ENCODE peak calls at places on chromosomes 6 and 20, in four cellular contexts. L, W, M and A are unnamed samples.

GRCh38 chr6:24766685-24767462 is 7.9 kb upstream of the GMNN start:
- DNase-seq in L (no peak), W (no peak), M (no peak), A (no peak)

GRCh38 chr20:32249030-32249738 is 28.3 kb upstream of the KIF3B start:
- DNase-seq in L (no peak), W (no peak), M (no peak), A (no peak)

GRCh38 chr20:3763691-3764601 is 3.6 kb downstream of the ADISSP start:
- DNase-seq in L (no peak), W (no peak), M (no peak), A (no peak)

GRCh38 chr6:56958481-56958880 is 3.6 kb downstream of the BEND6 start:
- DNase-seq in L (no peak), W (no peak), M (no peak), A (no peak)

GRCh38 chr20:32282461-32282860 is 5.0 kb downstream of the KIF3B start:
- DNase-seq in L (no peak), W (no peak), M (no peak), A (no peak)

GRCh38 chr6:29792123-29793035 is 35.2 kb upstream of the HLA-G start:
- DNase-seq in L (peak; percentile 46), W (no peak), M (no peak), A (peak; percentile 63)

GRCh38 chr6:83474309-83474708 is 38.0 kb upstream of the PRSS35 start:
- DNase-seq in L (no peak), W (no peak), M (no peak), A (no peak)

GRCh38 chr6:120147218-120147871 is 797.8 kb upstream of the MAN1A1 start:
- DNase-seq in L (no peak), W (no peak), M (no peak), A (peak; percentile 22)

GRCh38 chr20:53582574-53583351 is 10.9 kb downstream of the ZNF217 start:
- DNase-seq in L (no peak), W (peak; percentile 86), M (no peak), A (no peak)

DNA sequence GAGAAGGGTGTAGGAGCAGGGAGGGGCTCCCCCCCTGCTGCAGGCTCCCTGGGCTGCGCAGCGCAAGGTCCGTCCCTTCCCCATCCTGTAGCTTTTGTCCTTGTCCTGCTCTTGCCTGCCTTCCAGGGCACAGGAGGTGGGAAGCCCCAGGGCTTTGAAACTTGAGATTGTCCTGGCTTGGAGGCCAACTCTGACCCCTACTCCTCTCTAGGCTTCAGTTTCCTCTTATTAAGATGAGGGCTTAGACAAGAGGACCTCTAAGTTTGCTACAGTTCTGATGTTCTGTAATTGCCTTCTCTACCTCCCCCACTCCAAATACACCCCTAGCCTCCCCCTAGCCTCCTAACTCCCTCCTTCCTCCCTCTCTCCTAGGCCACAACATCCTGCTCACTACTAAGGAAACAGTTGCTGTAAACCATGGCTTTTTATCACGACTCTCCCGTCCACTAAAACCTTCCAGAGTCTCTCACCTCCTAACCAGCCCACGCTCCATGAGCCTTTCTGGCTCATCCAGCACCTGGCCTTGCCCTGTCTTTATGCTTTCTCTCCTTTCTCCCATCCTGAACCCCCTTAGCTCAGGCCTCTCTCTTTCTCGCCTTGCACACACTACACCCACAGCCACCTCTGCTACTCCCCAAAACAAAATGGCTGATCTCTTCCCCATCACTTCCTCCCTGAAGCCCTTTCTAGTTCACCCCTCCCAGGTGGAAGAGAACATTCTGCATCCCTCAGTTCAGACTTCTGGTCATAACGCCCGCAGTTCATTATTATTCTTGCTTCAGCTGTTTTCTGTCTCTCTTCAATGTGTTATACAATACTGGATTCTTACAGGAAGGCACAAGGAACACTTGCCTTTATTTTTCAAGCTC is 10.2 kb downstream of the UNC5CL start:
- DNase-seq in L (no peak), W (no peak), M (no peak), A (no peak)
- TF ChIP-seq NR2C2 in L (no peak), W (no peak), M (no peak), A (no peak)

DNA sequence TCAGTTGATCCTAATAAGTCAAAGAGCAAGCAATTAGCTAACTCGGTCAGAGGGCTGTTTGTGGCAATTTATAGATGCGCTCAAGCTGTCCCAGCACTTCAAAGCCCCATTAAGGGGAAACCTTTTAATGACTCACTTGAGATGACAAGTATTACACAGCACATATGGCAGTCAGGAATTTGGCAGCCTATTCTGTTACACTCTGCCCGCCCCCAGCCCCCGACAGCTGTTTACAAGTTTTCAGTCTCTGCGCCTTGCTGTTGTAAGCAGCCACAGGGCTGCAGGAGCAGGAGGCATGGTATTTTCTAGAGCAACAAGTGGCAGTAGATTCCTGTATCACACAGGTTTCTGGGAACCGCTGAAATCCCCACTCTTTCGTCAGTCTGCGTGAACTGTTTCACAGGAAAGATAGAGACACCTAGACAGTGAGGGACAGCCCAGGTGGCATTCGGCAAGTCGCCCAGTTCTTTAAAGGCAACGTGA is 263.0 kb downstream of the FOXC1 start:
- DNase-seq in L (no peak), W (no peak), M (no peak), A (peak; percentile 33)
- TF ChIP-seq NR2C2 in L (no peak), W (no peak), M (no peak), A (no peak)

GRCh38 chr6:7207688-7208087 is 99.9 kb downstream of the RREB1 start:
- DNase-seq in L (no peak), W (no peak), M (no peak), A (no peak)

GRCh38 chr6:7203939-7204338 is 96.2 kb downstream of the RREB1 start:
- DNase-seq in L (no peak), W (no peak), M (no peak), A (no peak)

GRCh38 chr6:7201732-7202541 is 94.2 kb downstream of the RREB1 start:
- DNase-seq in L (peak; percentile 93), W (no peak), M (peak; percentile 82), A (no peak)

GRCh38 chr6:7201444-7201731 is 93.6 kb downstream of the RREB1 start:
- DNase-seq in L (peak; percentile 69), W (no peak), M (no peak), A (no peak)

GRCh38 chr6:7204726-7205125 is 97.0 kb downstream of the RREB1 start:
- DNase-seq in L (no peak), W (no peak), M (no peak), A (no peak)
- TF ChIP-seq NR2C2 in L (no peak), W (no peak), M (no peak), A (no peak)

GRCh38 chr6:73028124-73028766 is 197.1 kb downstream of the KHDC1L start:
- DNase-seq in L (no peak), W (no peak), M (no peak), A (peak; percentile 38)

GRCh38 chr6:73028893-73029450 is 196.3 kb downstream of the KHDC1L start:
- DNase-seq in L (no peak), W (no peak), M (no peak), A (no peak)

GRCh38 chr6:73031094-73031782 is 194.1 kb downstream of the KHDC1L start:
- DNase-seq in L (no peak), W (no peak), M (no peak), A (no peak)

GRCh38 chr6:73032586-73032985 is 192.7 kb downstream of the KHDC1L start:
- DNase-seq in L (no peak), W (no peak), M (no peak), A (no peak)

GRCh38 chr6:73030257-73030656 is 195.0 kb downstream of the KHDC1L start:
- DNase-seq in L (no peak), W (no peak), M (peak; percentile 2), A (no peak)
- TF ChIP-seq NR2C2 in L (no peak), W (no peak), M (no peak), A (no peak)

DNA sequence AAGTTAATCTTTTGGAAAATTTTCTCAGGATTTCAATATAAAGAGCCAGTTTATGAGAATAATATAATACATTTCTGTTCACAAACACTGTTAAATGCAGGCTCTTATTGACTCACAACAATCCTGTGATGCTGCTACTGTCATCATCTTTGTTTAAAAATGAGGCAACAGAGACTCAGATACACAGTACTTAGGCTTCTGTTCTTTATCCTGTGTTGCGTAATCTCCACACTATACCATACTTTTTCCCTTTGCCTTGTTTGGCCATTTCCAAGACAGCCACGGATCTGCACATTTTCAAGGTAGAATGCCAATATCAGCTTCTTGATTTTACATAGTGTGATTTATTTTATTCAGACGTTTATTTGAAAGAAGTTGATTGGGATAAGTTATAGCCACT is 699.0 kb upstream of the CITED2 start:
- DNase-seq in L (no peak), W (no peak), M (no peak), A (no peak)
- TF ChIP-seq NR2C2 in L (no peak), W (no peak), M (no peak), A (no peak)

DNA sequence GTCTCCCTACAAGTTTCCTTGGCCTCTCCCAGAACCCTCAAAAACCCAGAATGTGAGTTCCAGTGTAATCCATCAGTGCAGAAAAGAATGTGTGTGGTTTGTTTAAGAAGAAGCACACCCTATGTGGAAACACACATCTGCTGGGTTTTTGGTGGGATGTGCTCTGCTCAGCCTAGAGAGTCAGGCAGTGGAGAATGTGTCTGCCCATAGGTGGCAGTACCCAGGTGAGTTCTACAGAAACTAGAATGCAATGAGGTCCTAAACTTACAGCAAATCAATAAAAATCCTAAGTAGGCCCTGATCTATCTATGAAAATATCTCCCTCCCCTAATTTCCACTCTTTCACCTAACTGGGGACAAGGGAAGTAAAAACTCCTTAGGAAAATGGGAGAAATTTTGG is 437.3 kb downstream of the DHX35 start:
- DNase-seq in L (no peak), W (no peak), M (no peak), A (no peak)
- TF ChIP-seq NR2C2 in L (no peak), W (no peak), M (no peak), A (no peak)

GRCh38 chr6:136012948-136013347 is 161.4 kb downstream of the PDE7B start:
- DNase-seq in L (no peak), W (no peak), M (no peak), A (no peak)

GRCh38 chr6:136014454-136015421 is 163.2 kb downstream of the PDE7B start:
- DNase-seq in L (no peak), W (no peak), M (no peak), A (no peak)

GRCh38 chr6:136012198-136012884 is 160.8 kb downstream of the PDE7B start:
- DNase-seq in L (no peak), W (no peak), M (no peak), A (no peak)

GRCh38 chr6:136015531-136015930 is 164.0 kb downstream of the PDE7B start:
- DNase-seq in L (no peak), W (no peak), M (no peak), A (no peak)

DNA sequence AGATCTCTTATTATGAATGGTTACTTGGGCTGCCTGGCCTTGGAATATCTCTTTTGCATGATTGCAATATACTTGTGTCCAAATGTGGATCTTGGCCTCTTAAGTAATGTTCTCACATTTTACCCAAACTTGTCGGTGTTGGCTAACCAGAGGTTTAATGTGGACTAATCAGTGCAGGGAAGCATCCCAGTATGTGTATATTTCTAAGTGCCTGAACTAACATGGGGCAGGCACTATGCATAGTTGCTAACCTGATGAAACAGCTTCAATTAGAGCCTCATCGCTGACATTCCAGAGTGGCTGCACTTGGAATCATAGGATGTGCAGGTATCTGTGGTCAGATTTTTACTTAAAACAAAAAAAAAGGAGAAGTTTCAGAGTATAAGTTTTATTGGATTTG is 160.0 kb downstream of the PDE7B start:
- DNase-seq in L (no peak), W (no peak), M (no peak), A (no peak)
- TF ChIP-seq NR2C2 in L (no peak), W (no peak), M (no peak), A (no peak)